ENCODE peak calls at places on chromosomes 12 and 14, in eight cellular contexts. One of them, this sample, is unnamed.

GRCh38 chr14:104659146-104659545 is 30.3 kb upstream of the INF2 start:
- DNase-seq in MM.1S: no peak
- DNase-seq in breast epithelium: no peak
- DNase-seq in Calu3: no peak
- DNase-seq in type B pancreatic cell: no peak
- DNase-seq in ovary: no peak
- DNase-seq in BE2C: no peak
- DNase-seq in GM13977: no peak
- DNase-seq in this sample: no peak

GRCh38 chr14:72783741-72784140 is 110.2 kb downstream of the DPF3 start:
- DNase-seq in MM.1S: no peak
- DNase-seq in breast epithelium: no peak
- DNase-seq in Calu3: peak
- DNase-seq in type B pancreatic cell: peak
- DNase-seq in ovary: no peak
- DNase-seq in BE2C: no peak
- DNase-seq in GM13977: no peak
- DNase-seq in this sample: no peak

GRCh38 chr14:67704484-67705089 is 2.9 kb downstream of the RDH12 start:
- DNase-seq in MM.1S: peak
- DNase-seq in breast epithelium: no peak
- DNase-seq in Calu3: peak
- DNase-seq in type B pancreatic cell: no peak
- DNase-seq in ovary: no peak
- DNase-seq in BE2C: peak
- DNase-seq in GM13977: peak
- DNase-seq in this sample: peak

GRCh38 chr12:96368233-96368632 is 32.0 kb downstream of the CDK17 start:
- DNase-seq in MM.1S: no peak
- DNase-seq in breast epithelium: no peak
- DNase-seq in Calu3: no peak
- DNase-seq in type B pancreatic cell: no peak
- DNase-seq in ovary: no peak
- DNase-seq in BE2C: peak
- DNase-seq in GM13977: no peak
- DNase-seq in this sample: no peak

GRCh38 chr12:6703631-6704030 is 3.0 kb upstream of the PIANP start:
- DNase-seq in MM.1S: no peak
- DNase-seq in breast epithelium: no peak
- DNase-seq in Calu3: no peak
- DNase-seq in type B pancreatic cell: no peak
- DNase-seq in ovary: no peak
- DNase-seq in BE2C: peak
- DNase-seq in GM13977: no peak
- DNase-seq in this sample: no peak

GRCh38 chr14:53331247-53331646 is 178.1 kb upstream of the DDHD1 start:
- DNase-seq in MM.1S: no peak
- DNase-seq in breast epithelium: no peak
- DNase-seq in Calu3: no peak
- DNase-seq in type B pancreatic cell: no peak
- DNase-seq in ovary: no peak
- DNase-seq in BE2C: no peak
- DNase-seq in GM13977: no peak
- DNase-seq in this sample: peak

GRCh38 chr14:64540208-64541202 is at the start of gene HSPA2:
- DNase-seq in MM.1S: peak
- DNase-seq in breast epithelium: peak
- DNase-seq in Calu3: peak
- DNase-seq in type B pancreatic cell: peak
- DNase-seq in ovary: peak
- DNase-seq in BE2C: peak
- DNase-seq in GM13977: peak
- DNase-seq in this sample: peak

GRCh38 chr12:77569876-77570275 is 260.8 kb upstream of the NAV3 start:
- DNase-seq in MM.1S: no peak
- DNase-seq in breast epithelium: no peak
- DNase-seq in Calu3: no peak
- DNase-seq in type B pancreatic cell: no peak
- DNase-seq in ovary: no peak
- DNase-seq in BE2C: no peak
- DNase-seq in GM13977: no peak
- DNase-seq in this sample: no peak

GRCh38 chr14:92680781-92681650 is 67.4 kb downstream of the LGMN start:
- DNase-seq in MM.1S: peak
- DNase-seq in breast epithelium: no peak
- DNase-seq in Calu3: peak
- DNase-seq in type B pancreatic cell: no peak
- DNase-seq in ovary: peak
- DNase-seq in BE2C: peak
- DNase-seq in GM13977: peak
- DNase-seq in this sample: peak

GRCh38 chr12:70590549-70591226 is 46.5 kb downstream of the PTPRB start:
- DNase-seq in MM.1S: no peak
- DNase-seq in breast epithelium: no peak
- DNase-seq in Calu3: no peak
- DNase-seq in type B pancreatic cell: no peak
- DNase-seq in ovary: no peak
- DNase-seq in BE2C: no peak
- DNase-seq in GM13977: no peak
- DNase-seq in this sample: no peak

GRCh38 chr14:95265106-95266094 is 54.3 kb downstream of the CLMN start:
- DNase-seq in MM.1S: peak
- DNase-seq in breast epithelium: no peak
- DNase-seq in Calu3: peak
- DNase-seq in type B pancreatic cell: peak
- DNase-seq in ovary: no peak
- DNase-seq in BE2C: peak
- DNase-seq in GM13977: peak
- DNase-seq in this sample: peak

GRCh38 chr14:74910556-74910955 is 12.5 kb downstream of the RPS6KL1 start:
- DNase-seq in MM.1S: no peak
- DNase-seq in breast epithelium: no peak
- DNase-seq in Calu3: no peak
- DNase-seq in type B pancreatic cell: no peak
- DNase-seq in ovary: no peak
- DNase-seq in BE2C: no peak
- DNase-seq in GM13977: no peak
- DNase-seq in this sample: no peak

GRCh38 chr14:69610859-69611263 is 535 bp upstream of the SUSD6 start:
- DNase-seq in MM.1S: no peak
- DNase-seq in breast epithelium: no peak
- DNase-seq in Calu3: no peak
- DNase-seq in type B pancreatic cell: no peak
- DNase-seq in ovary: peak
- DNase-seq in BE2C: no peak
- DNase-seq in GM13977: no peak
- DNase-seq in this sample: no peak

GRCh38 chr12:11927311-11927935 is 143.3 kb upstream of the BCL2L14 start:
- DNase-seq in MM.1S: no peak
- DNase-seq in breast epithelium: no peak
- DNase-seq in Calu3: no peak
- DNase-seq in type B pancreatic cell: no peak
- DNase-seq in ovary: no peak
- DNase-seq in BE2C: peak
- DNase-seq in GM13977: no peak
- DNase-seq in this sample: no peak

GRCh38 chr12:98955284-98955683 is 310.2 kb downstream of the APAF1 start:
- DNase-seq in MM.1S: peak
- DNase-seq in breast epithelium: no peak
- DNase-seq in Calu3: peak
- DNase-seq in type B pancreatic cell: no peak
- DNase-seq in ovary: no peak
- DNase-seq in BE2C: peak
- DNase-seq in GM13977: peak
- DNase-seq in this sample: peak

GRCh38 chr12:15212877-15213276 is 8.3 kb downstream of the RERG start:
- DNase-seq in MM.1S: no peak
- DNase-seq in breast epithelium: no peak
- DNase-seq in Calu3: no peak
- DNase-seq in type B pancreatic cell: no peak
- DNase-seq in ovary: no peak
- DNase-seq in BE2C: no peak
- DNase-seq in GM13977: no peak
- DNase-seq in this sample: no peak

GRCh38 chr12:124087251-124088141 is 114.5 kb downstream of the ZNF664 start:
- DNase-seq in MM.1S: no peak
- DNase-seq in breast epithelium: no peak
- DNase-seq in Calu3: no peak
- DNase-seq in type B pancreatic cell: no peak
- DNase-seq in ovary: no peak
- DNase-seq in BE2C: peak
- DNase-seq in GM13977: no peak
- DNase-seq in this sample: no peak

GRCh38 chr12:102172436-102172835 is 25.2 kb downstream of the PMCH start:
- DNase-seq in MM.1S: no peak
- DNase-seq in breast epithelium: no peak
- DNase-seq in Calu3: no peak
- DNase-seq in type B pancreatic cell: no peak
- DNase-seq in ovary: no peak
- DNase-seq in BE2C: no peak
- DNase-seq in GM13977: no peak
- DNase-seq in this sample: peak

GRCh38 chr12:72076558-72076915 is 137.9 kb downstream of the TPH2 start:
- DNase-seq in MM.1S: no peak
- DNase-seq in breast epithelium: no peak
- DNase-seq in Calu3: no peak
- DNase-seq in type B pancreatic cell: no peak
- DNase-seq in ovary: no peak
- DNase-seq in BE2C: no peak
- DNase-seq in GM13977: no peak
- DNase-seq in this sample: no peak
- TF ChIP-seq CTCF in MM.1S: no peak
- TF ChIP-seq CTCF in breast epithelium: no peak
- TF ChIP-seq CTCF in Calu3: no peak
- TF ChIP-seq CTCF in type B pancreatic cell: no peak
- TF ChIP-seq CTCF in ovary: no peak
- TF ChIP-seq CTCF in BE2C: no peak
- TF ChIP-seq CTCF in GM13977: no peak
- TF ChIP-seq CTCF in this sample: no peak

GRCh38 chr12:131709226-131709625 is 1.7 kb upstream of the SFSWAP start:
- DNase-seq in MM.1S: no peak
- DNase-seq in breast epithelium: no peak
- DNase-seq in Calu3: no peak
- DNase-seq in type B pancreatic cell: no peak
- DNase-seq in ovary: no peak
- DNase-seq in BE2C: no peak
- DNase-seq in GM13977: no peak
- DNase-seq in this sample: no peak

GRCh38 chr12:131711551-131712205 is 788 bp downstream of the SFSWAP start:
- DNase-seq in MM.1S: no peak
- DNase-seq in breast epithelium: no peak
- DNase-seq in Calu3: peak
- DNase-seq in type B pancreatic cell: no peak
- DNase-seq in ovary: no peak
- DNase-seq in BE2C: no peak
- DNase-seq in GM13977: no peak
- DNase-seq in this sample: no peak

GRCh38 chr12:131713349-131713748 is 2.5 kb downstream of the SFSWAP start:
- DNase-seq in MM.1S: no peak
- DNase-seq in breast epithelium: no peak
- DNase-seq in Calu3: no peak
- DNase-seq in type B pancreatic cell: no peak
- DNase-seq in ovary: no peak
- DNase-seq in BE2C: no peak
- DNase-seq in GM13977: no peak
- DNase-seq in this sample: no peak

GRCh38 chr12:131714759-131715158 is 3.9 kb downstream of the SFSWAP start:
- DNase-seq in MM.1S: no peak
- DNase-seq in breast epithelium: no peak
- DNase-seq in Calu3: no peak
- DNase-seq in type B pancreatic cell: peak
- DNase-seq in ovary: no peak
- DNase-seq in BE2C: no peak
- DNase-seq in GM13977: no peak
- DNase-seq in this sample: no peak

GRCh38 chr12:131710464-131711457 is at the start of gene SFSWAP:
- DNase-seq in MM.1S: peak
- DNase-seq in breast epithelium: peak
- DNase-seq in Calu3: peak
- DNase-seq in type B pancreatic cell: peak
- DNase-seq in ovary: peak
- DNase-seq in BE2C: peak
- DNase-seq in GM13977: peak
- DNase-seq in this sample: peak
- TF ChIP-seq CTCF in MM.1S: no peak
- TF ChIP-seq CTCF in breast epithelium: peak
- TF ChIP-seq CTCF in Calu3: peak
- TF ChIP-seq CTCF in type B pancreatic cell: peak
- TF ChIP-seq CTCF in ovary: peak
- TF ChIP-seq CTCF in BE2C: no peak
- TF ChIP-seq CTCF in GM13977: no peak
- TF ChIP-seq CTCF in this sample: no peak

DNA sequence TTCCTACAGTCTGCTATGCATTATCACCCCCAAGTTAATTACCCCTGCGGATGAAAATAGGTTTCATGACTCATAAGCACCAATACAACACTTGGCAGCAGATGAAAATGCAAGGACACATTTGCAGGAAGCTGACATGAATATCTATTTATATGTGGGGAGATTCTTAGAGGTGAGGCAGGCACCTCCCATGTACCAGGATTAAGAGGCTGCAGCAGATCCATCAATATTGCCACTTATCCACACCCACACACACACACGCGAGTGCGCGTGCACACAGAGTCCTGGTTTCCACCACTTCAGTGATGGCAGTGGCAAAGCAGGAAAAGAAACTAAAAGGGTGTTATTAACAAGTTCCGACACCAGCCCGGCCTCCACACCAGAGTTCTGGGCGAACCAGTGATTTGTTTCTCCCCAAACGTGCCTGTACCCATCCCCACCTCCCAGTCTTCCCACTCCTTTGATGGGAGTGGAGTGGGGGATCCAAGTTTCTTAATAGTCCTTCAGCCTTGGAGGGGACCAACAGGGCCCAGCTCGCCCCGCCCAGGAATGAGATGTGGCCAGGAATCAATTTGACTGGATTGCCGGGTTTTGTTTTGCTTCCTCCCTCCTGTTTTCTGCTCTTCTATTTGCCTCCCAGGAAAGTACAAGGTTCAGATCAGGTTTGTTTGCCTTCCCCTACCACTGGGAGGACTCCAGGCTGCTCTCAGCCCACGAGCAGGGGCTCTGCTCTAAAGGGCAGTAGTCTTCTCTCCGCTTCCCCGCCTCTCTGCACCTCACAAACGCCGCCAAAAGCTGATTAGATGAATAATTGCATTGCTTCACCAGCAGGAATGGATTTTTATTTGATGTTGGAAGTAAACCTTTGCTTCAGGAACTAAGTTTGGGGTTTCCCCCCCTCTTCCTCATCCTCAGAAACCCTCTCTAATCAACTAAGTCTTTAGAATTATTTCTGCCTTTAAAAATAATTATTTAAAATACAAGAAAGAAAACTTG is 5.2 kb downstream of the IRF2BPL start:
- DNase-seq in MM.1S: no peak
- DNase-seq in breast epithelium: no peak
- DNase-seq in Calu3: peak
- DNase-seq in type B pancreatic cell: no peak
- DNase-seq in ovary: peak
- DNase-seq in BE2C: peak
- DNase-seq in GM13977: no peak
- DNase-seq in this sample: peak
- TF ChIP-seq CTCF in MM.1S: peak
- TF ChIP-seq CTCF in breast epithelium: no peak
- TF ChIP-seq CTCF in Calu3: no peak
- TF ChIP-seq CTCF in type B pancreatic cell: peak
- TF ChIP-seq CTCF in ovary: peak
- TF ChIP-seq CTCF in BE2C: peak
- TF ChIP-seq CTCF in GM13977: no peak
- TF ChIP-seq CTCF in this sample: peak

GRCh38 chr12:31931796-31932715 is 27.2 kb upstream of the RESF1 start:
- DNase-seq in MM.1S: no peak
- DNase-seq in breast epithelium: no peak
- DNase-seq in Calu3: no peak
- DNase-seq in type B pancreatic cell: no peak
- DNase-seq in ovary: no peak
- DNase-seq in BE2C: no peak
- DNase-seq in GM13977: no peak
- DNase-seq in this sample: no peak
- TF ChIP-seq CTCF in MM.1S: no peak
- TF ChIP-seq CTCF in breast epithelium: no peak
- TF ChIP-seq CTCF in Calu3: no peak
- TF ChIP-seq CTCF in type B pancreatic cell: no peak
- TF ChIP-seq CTCF in ovary: no peak
- TF ChIP-seq CTCF in BE2C: peak
- TF ChIP-seq CTCF in GM13977: no peak
- TF ChIP-seq CTCF in this sample: no peak

This sample was measured in MCF 10A.